ENCODE peak calls at places on chromosomes 13 and 19, in seven cellular contexts. Q is CD8-positive, alpha-beta T cell; X is effector memory CD4-positive, alpha-beta T cell; K is upper lobe of left lung; T is left ventricle myocardium inferior; B is mesendoderm; E is tibial nerve. D is an unnamed sample.
A peak's percentile ranks its signal among the peaks of the same experiment; 100 is the strongest.

GRCh38 chr19:41689993-41690800 is 2.1 kb upstream of the CEACAM7 start:
- DNase-seq in Q (no peak), X (no peak), K (no peak), T (no peak), B (no peak), E (no peak), D (no peak)

GRCh38 chr19:55014714-55015113 is 23.4 kb downstream of the GP6 start:
- DNase-seq in Q (no peak), X (no peak), K (no peak), T (peak; percentile 18), B (no peak), E (no peak), D (peak; percentile 64)

GRCh38 chr19:17242431-17243208 is 3.1 kb downstream of the NR2F6 start:
- DNase-seq in Q (no peak), X (no peak), K (no peak), T (no peak), B (no peak), E (no peak), D (no peak)

GRCh38 chr19:39582442-39582841 is 19.9 kb upstream of the LGALS13 start:
- DNase-seq in Q (no peak), X (no peak), K (no peak), T (no peak), B (no peak), E (no peak), D (no peak)

GRCh38 chr13:65921933-65922332 is 1308.2 kb downstream of the PCDH9 start:
- DNase-seq in Q (no peak), X (no peak), K (no peak), T (no peak), B (no peak), E (no peak), D (no peak)

GRCh38 chr19:54206831-54207177 is 6.1 kb downstream of the RPS9 start:
- DNase-seq in Q (no peak), X (no peak), K (no peak), T (no peak), B (no peak), E (no peak), D (no peak)

GRCh38 chr13:113458218-113459065 is 5.2 kb upstream of the ADPRHL1 start:
- DNase-seq in Q (no peak), X (no peak), K (no peak), T (no peak), B (peak; percentile 76), E (no peak), D (peak; percentile 40)

GRCh38 chr19:6076675-6077463 is 33.4 kb downstream of the RFX2 start:
- DNase-seq in Q (no peak), X (no peak), K (no peak), T (no peak), B (no peak), E (no peak), D (peak; percentile 77)

GRCh38 chr19:17332677-17333581 is 1.7 kb downstream of the ANO8 start:
- DNase-seq in Q (no peak), X (no peak), K (no peak), T (no peak), B (peak; percentile 94), E (no peak), D (no peak)

GRCh38 chr19:41186971-41187883 is 5.8 kb upstream of the CYP2S1 start:
- DNase-seq in Q (no peak), X (no peak), K (no peak), T (no peak), B (peak; percentile 68), E (no peak), D (no peak)

GRCh38 chr13:38951525-38952313 is 38.9 kb downstream of the STOML3 start:
- DNase-seq in Q (no peak), X (no peak), K (no peak), T (no peak), B (no peak), E (peak; percentile 13), D (no peak)

GRCh38 chr19:5913739-5914357 is at the start of gene CAPS:
- DNase-seq in Q (no peak), X (no peak), K (peak; percentile 89), T (peak; percentile 60), B (no peak), E (no peak), D (no peak)

GRCh38 chr19:49157445-49158224 is at the start of gene TRPM4:
- DNase-seq in Q (no peak), X (no peak), K (peak; percentile 92), T (peak; percentile 96), B (peak; percentile 94), E (peak; percentile 85), D (peak; percentile 88)

DNA sequence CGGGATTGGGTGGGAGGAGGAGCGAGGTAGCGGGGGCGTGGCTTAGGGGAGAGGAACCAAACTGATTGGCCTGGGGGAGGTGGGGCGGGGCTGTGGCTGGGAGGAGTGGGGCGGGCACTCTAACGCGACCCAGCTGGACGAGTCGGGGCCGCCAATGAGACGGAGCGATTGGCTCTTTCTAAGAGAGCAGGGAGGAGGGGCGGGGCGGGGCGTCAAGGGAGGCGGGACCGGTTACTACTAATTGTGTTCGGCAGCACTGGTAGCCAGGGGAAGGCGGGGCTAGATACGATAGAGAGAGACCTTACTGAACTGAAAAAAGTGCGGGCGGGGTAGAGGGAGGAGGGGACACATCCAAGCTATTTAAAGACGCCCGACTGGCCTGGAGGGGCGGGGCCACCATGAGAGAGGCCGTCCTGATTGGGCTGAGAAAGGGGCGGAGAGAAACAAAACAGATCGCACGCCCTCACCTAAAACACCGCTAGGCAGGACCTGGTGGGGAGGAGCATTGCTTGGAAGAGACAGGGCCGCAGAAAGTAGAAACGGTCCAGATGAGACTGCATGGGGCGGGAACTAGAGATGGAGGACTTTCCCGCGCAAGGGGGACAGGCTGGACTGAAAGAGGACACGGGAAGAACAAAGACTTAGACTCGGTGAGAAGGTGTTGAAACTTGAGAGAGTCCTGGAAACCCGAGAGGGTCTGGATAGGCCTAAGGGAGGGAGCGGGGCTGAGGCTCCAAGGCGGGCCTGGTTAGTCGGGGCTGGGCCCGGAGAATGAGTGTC is at the start of gene KCNC3:
- DNase-seq in Q (peak; percentile 85), X (peak; percentile 79), K (peak; percentile 100), T (peak; percentile 99), B (peak; percentile 100), E (peak; percentile 94), D (peak; percentile 100)
- H3K4me1 ChIP-seq in Q (peaks cover 58% of the 10 kb centered on the region), X (peaks cover 54% of the 10 kb centered on the region), K (peaks cover 53% of the 10 kb centered on the region), T (peaks cover 64% of the 10 kb centered on the region), B (peaks cover 6% of the 10 kb centered on the region), E (peaks cover 68% of the 10 kb centered on the region), D (peaks cover 16% of the 10 kb centered on the region)

DNA sequence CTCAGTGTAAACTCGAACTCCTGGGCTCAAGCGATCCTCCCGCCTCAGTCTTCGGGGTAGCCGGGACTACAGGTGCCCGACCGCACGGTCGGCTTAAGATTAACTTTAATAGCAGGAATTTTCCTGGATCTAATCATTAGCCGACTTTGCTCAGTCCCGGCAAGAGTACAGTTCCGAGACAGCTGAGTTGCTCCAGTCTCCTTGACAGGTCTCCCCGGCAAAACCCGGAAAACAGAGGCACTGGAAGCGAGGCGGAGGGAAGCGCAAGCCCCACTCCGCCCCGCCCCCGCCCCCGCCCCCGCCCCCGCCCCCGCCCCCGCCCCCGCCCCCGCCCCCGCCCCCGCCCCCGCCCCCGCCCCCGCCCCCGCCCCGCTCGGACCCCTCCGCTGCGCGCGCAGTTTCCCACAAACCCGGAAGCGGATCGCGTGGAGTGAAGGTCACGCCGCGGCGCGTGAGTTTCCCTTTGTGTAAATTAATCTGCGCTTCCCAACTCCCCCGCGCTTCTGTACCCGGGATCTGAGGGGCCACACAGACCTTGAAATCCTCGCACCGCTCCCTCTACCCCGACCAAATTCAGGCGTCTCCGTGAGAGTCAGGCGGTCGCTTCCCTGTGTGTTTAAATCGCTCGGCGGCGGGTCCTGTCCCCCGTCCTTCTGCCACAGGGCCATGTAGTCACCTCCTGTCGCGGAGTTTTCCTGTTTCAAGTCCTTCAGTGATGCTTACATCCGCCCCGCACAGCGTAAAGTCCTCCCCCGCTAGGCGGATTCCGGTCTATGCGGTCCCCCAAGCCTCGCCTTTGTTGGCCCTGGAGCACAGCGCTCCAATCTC is at the start of gene ZNF480:
- DNase-seq in Q (peak; percentile 85), X (peak; percentile 88), K (peak; percentile 81), T (peak; percentile 88), B (peak; percentile 82), E (peak; percentile 81), D (peak; percentile 89)
- H3K4me1 ChIP-seq in Q (peaks cover 7% of the 10 kb centered on the region), X (peaks cover 10% of the 10 kb centered on the region), K (peaks cover 11% of the 10 kb centered on the region), T (peaks cover 22% of the 10 kb centered on the region), B (peaks cover 3% of the 10 kb centered on the region), E (peaks cover 17% of the 10 kb centered on the region), D (peaks cover 4% of the 10 kb centered on the region)

GRCh38 chr13:99278199-99278598 is 20.0 kb upstream of the GPR18 start:
- DNase-seq in Q (no peak), X (no peak), K (no peak), T (no peak), B (no peak), E (no peak), D (no peak)

GRCh38 chr13:99282264-99283231 is 24.4 kb upstream of the GPR18 start:
- DNase-seq in Q (no peak), X (no peak), K (no peak), T (no peak), B (no peak), E (no peak), D (no peak)

GRCh38 chr13:99278843-99279242 is 20.7 kb upstream of the GPR18 start:
- DNase-seq in Q (no peak), X (no peak), K (no peak), T (no peak), B (no peak), E (no peak), D (no peak)

GRCh38 chr13:99280166-99280565 is 22.0 kb upstream of the GPR18 start:
- DNase-seq in Q (no peak), X (no peak), K (no peak), T (no peak), B (no peak), E (no peak), D (no peak)

DNA sequence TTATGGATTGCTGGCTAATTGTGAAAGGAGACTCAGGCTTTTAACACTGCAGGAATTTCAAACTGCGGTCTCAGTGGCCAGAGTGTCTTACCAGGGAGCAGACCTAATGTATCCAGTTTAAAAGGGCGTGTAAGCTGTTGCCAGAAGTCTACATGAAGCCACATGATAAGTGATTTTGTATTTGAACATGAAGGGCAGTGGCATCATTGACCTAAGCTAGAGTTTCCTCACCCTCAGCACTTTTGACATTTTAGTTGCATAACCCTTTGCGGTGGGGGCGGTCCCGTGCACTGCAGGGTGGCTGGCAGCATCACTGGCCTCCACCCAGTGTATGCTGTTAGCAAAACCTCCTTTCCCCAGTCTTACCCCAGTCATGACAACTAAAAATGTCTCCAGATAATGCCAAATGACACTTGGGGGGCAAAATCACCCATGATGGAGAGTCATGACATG is 23.7 kb upstream of the GPR18 start:
- DNase-seq in Q (no peak), X (peak; percentile 51), K (peak; percentile 78), T (peak; percentile 62), B (no peak), E (peak; percentile 76), D (peak; percentile 88)
- H3K4me1 ChIP-seq in Q (peaks cover 92% of the 10 kb centered on the region), X (peaks cover 73% of the 10 kb centered on the region), K (peaks cover 19% of the 10 kb centered on the region), T (peaks cover 50% of the 10 kb centered on the region), B (no peaks in the 10 kb centered on the region), E (peaks cover 49% of the 10 kb centered on the region), D (no peaks in the 10 kb centered on the region)

GRCh38 chr13:85497652-85498051 is 301.6 kb downstream of the SLITRK6 start:
- DNase-seq in Q (no peak), X (no peak), K (no peak), T (no peak), B (no peak), E (no peak), D (no peak)

GRCh38 chr13:85500716-85501256 is 298.4 kb downstream of the SLITRK6 start:
- DNase-seq in Q (no peak), X (no peak), K (no peak), T (no peak), B (no peak), E (no peak), D (no peak)

GRCh38 chr13:85498774-85499173 is 300.4 kb downstream of the SLITRK6 start:
- DNase-seq in Q (no peak), X (no peak), K (no peak), T (no peak), B (no peak), E (no peak), D (no peak)

GRCh38 chr13:85503797-85504196 is 295.4 kb downstream of the SLITRK6 start:
- DNase-seq in Q (no peak), X (no peak), K (no peak), T (no peak), B (no peak), E (no peak), D (no peak)

GRCh38 chr13:85501616-85502015 is 297.6 kb downstream of the SLITRK6 start:
- DNase-seq in Q (no peak), X (no peak), K (no peak), T (no peak), B (peak; percentile 8), E (no peak), D (no peak)
- H3K4me1 ChIP-seq in Q (no peaks in the 10 kb centered on the region), X (no peaks in the 10 kb centered on the region), K (no peaks in the 10 kb centered on the region), T (no peaks in the 10 kb centered on the region), B (no peaks in the 10 kb centered on the region), E (no peaks in the 10 kb centered on the region), D (no peaks in the 10 kb centered on the region)

D was measured in right lobe of liver.